ENCODE peak calls at places on chromosomes 16 and 17, in ten cellular contexts. V, F, J, K, P, E, Q, T, I and Y are unnamed samples.

GRCh38 chr16:50282955-50283631 is 16.7 kb downstream of the ADCY7 start:
- DNase-seq in V (no peak), I (no peak), F (no peak), P (no peak), Q (no peak), E (no peak), T (no peak), K (no peak), J (no peak), Y (no peak)

GRCh38 chr16:12059216-12059769 is 82.8 kb downstream of the SNX29 start:
- DNase-seq in I (no peak), T (peak), K (no peak), Q (no peak), E (no peak), P (no peak), J (no peak), F (no peak), V (no peak), Y (no peak)

GRCh38 chr17:57531078-57531477 is 214.0 kb downstream of the CCDC182 start:
- DNase-seq in K (no peak), J (no peak), Q (no peak), P (no peak), I (no peak), T (no peak), E (no peak), F (no peak), V (no peak), Y (no peak)

GRCh38 chr16:25157476-25157875 is 45.9 kb downstream of the LCMT1 start:
- DNase-seq in E (no peak), F (no peak), T (no peak), J (no peak), K (no peak), V (no peak), P (no peak), Q (no peak), I (no peak), Y (no peak)

GRCh38 chr16:68995011-68995504 is 110.4 kb upstream of the HAS3 start:
- DNase-seq in I (no peak), K (no peak), P (peak), E (no peak), J (peak), T (no peak), V (no peak), F (peak), Q (no peak), Y (no peak)

GRCh38 chr16:89031715-89032659 is 55.0 kb upstream of the CBFA2T3 start:
- DNase-seq in V (no peak), Q (peak), T (peak), J (no peak), K (peak), E (peak), I (no peak), P (no peak), F (no peak), Y (no peak)

GRCh38 chr17:46013502-46014165 is 14.6 kb downstream of the STH start:
- DNase-seq in V (no peak), Q (peak), P (no peak), J (no peak), K (no peak), I (no peak), T (no peak), F (no peak), E (no peak), Y (no peak)

GRCh38 chr16:70253291-70254094 is 1.8 kb upstream of the EXOSC6 start:
- DNase-seq in P (no peak), Q (no peak), E (no peak), V (no peak), F (peak), T (no peak), K (peak), J (no peak), I (no peak), Y (peak)

GRCh38 chr17:48490391-48491026 is 40.3 kb downstream of the HOXB1 start:
- DNase-seq in T (no peak), J (no peak), F (peak), Q (no peak), E (no peak), K (no peak), I (no peak), V (no peak), P (no peak), Y (no peak)

GRCh38 chr17:42283241-42284019 is 4.9 kb upstream of the STAT5A start:
- DNase-seq in P (peak), V (no peak), K (no peak), J (no peak), E (no peak), Q (no peak), F (no peak), T (no peak), I (peak), Y (no peak)

GRCh38 chr17:40542562-40543411 is 22.5 kb downstream of the CCR7 start:
- DNase-seq in K (peak), E (no peak), F (no peak), J (peak), Q (no peak), I (peak), T (no peak), P (peak), V (no peak), Y (no peak)

GRCh38 chr16:79589495-79590134 is 10.9 kb downstream of the MAF start:
- DNase-seq in I (peak), E (no peak), K (no peak), T (no peak), V (no peak), P (no peak), F (no peak), J (no peak), Q (no peak), Y (no peak)

GRCh38 chr16:17801024-17801423 is 330.3 kb upstream of the XYLT1 start:
- DNase-seq in E (no peak), K (no peak), Q (no peak), V (no peak), F (no peak), I (no peak), T (no peak), J (no peak), P (no peak), Y (no peak)

GRCh38 chr16:79756571-79756970 is 156.0 kb upstream of the MAF start:
- DNase-seq in E (no peak), K (no peak), F (no peak), I (no peak), V (no peak), P (no peak), Q (no peak), T (no peak), J (no peak), Y (no peak)

GRCh38 chr17:14448816-14449215 is 147.9 kb downstream of the HS3ST3B1 start:
- DNase-seq in F (no peak), T (no peak), E (no peak), Q (no peak), P (no peak), J (no peak), K (no peak), I (no peak), V (no peak), Y (no peak)

GRCh38 chr16:83338138-83338537 is 469.6 kb upstream of the HSBP1 start:
- DNase-seq in E (no peak), V (no peak), K (no peak), P (no peak), T (no peak), J (no peak), I (no peak), Q (no peak), F (no peak), Y (peak)

GRCh38 chr16:11133344-11133921 is 122.6 kb downstream of the SOCS1 start:
- DNase-seq in E (no peak), K (no peak), P (no peak), T (peak), F (peak), I (peak), J (peak), Q (peak), V (no peak), Y (no peak)

GRCh38 chr17:65523853-65524664 is 37.4 kb downstream of the AXIN2 start:
- DNase-seq in E (no peak), T (no peak), J (no peak), Q (no peak), F (no peak), K (no peak), P (no peak), I (no peak), V (no peak), Y (no peak)

GRCh38 chr17:43940630-43941029 is 1.6 kb downstream of the PPY start:
- DNase-seq in P (no peak), T (no peak), K (peak), E (no peak), F (peak), Q (no peak), I (no peak), V (peak), J (peak), Y (peak)

GRCh38 chr16:23276821-23277220 is 25.3 kb upstream of the SCNN1B start:
- DNase-seq in E (no peak), J (no peak), K (no peak), Q (no peak), T (no peak), V (no peak), P (no peak), F (no peak), I (no peak), Y (no peak)

GRCh38 chr16:15523092-15523541 is 88.7 kb downstream of the BMERB1 start:
- DNase-seq in F (no peak), P (no peak), V (no peak), J (no peak), K (no peak), E (no peak), I (no peak), T (peak), Q (peak), Y (peak)

GRCh38 chr17:44210342-44211192 is 8.9 kb downstream of the UBTF start:
- DNase-seq in J (peak), K (peak), T (peak), P (no peak), Q (peak), E (peak), F (peak), V (peak), I (peak), Y (peak)

GRCh38 chr16:5200123-5200522 is 102.5 kb upstream of the EEF2KMT start:
- DNase-seq in Q (no peak), E (no peak), T (no peak), F (no peak), P (no peak), I (no peak), K (no peak), V (no peak), J (no peak), Y (no peak)

GRCh38 chr17:29980261-29980660 is 38.8 kb downstream of the EFCAB5 start:
- DNase-seq in Q (no peak), T (no peak), F (no peak), E (no peak), K (no peak), V (no peak), I (no peak), J (no peak), P (no peak), Y (no peak)

GRCh38 chr17:75979705-75980187 is 706 bp downstream of the TEN1 start:
- DNase-seq in I (no peak), J (no peak), K (no peak), F (no peak), T (no peak), P (no peak), V (no peak), Q (no peak), E (no peak), Y (no peak)

GRCh38 chr17:57562231-57562630 is 182.9 kb downstream of the CCDC182 start:
- DNase-seq in F (no peak), E (no peak), P (no peak), T (peak), K (no peak), J (no peak), Q (no peak), I (no peak), V (no peak), Y (peak)

GRCh38 chr16:9275386-9275785 is 183.9 kb downstream of the HAPSTR1 start:
- DNase-seq in P (no peak), V (no peak), T (no peak), Q (no peak), I (no peak), E (no peak), K (no peak), F (no peak), J (no peak), Y (no peak)

GRCh38 chr17:1580979-1581676 is 18.5 kb upstream of the PITPNA start:
- DNase-seq in Q (no peak), F (no peak), J (no peak), K (no peak), I (no peak), P (no peak), T (no peak), V (no peak), E (no peak), Y (peak)

GRCh38 chr17:82388922-82389283 is 17.3 kb downstream of the UTS2R start:
- DNase-seq in J (no peak), F (no peak), K (no peak), T (no peak), I (no peak), Q (no peak), V (no peak), P (no peak), E (no peak), Y (no peak)

GRCh38 chr17:47950448-47950847 is 7.2 kb downstream of the PRR15L start:
- DNase-seq in T (no peak), V (no peak), J (no peak), I (no peak), E (no peak), F (no peak), K (no peak), Q (no peak), P (no peak), Y (no peak)

GRCh38 chr17:77382966-77383612 is 242.3 kb downstream of the SEC14L1 start:
- DNase-seq in Q (no peak), J (no peak), T (no peak), I (peak), F (no peak), P (no peak), V (no peak), E (no peak), K (no peak), Y (no peak)

GRCh38 chr16:69503244-69503643 is 62.5 kb upstream of the NFAT5 start:
- DNase-seq in V (no peak), Q (no peak), T (no peak), J (no peak), E (no peak), K (no peak), F (peak), P (no peak), I (no peak), Y (no peak)

GRCh38 chr17:43418441-43419374 is 19.9 kb downstream of the ARL4D start:
- DNase-seq in Q (no peak), J (peak), F (peak), P (no peak), I (peak), V (no peak), E (no peak), K (no peak), T (peak), Y (peak)

GRCh38 chr16:9791566-9791965 is 390.7 kb downstream of the GRIN2A start:
- DNase-seq in I (no peak), P (no peak), K (no peak), F (no peak), Q (no peak), J (no peak), T (peak), E (no peak), V (no peak), Y (peak)

GRCh38 chr17:56902350-56902749 is 11.5 kb downstream of the TRIM25 start:
- DNase-seq in V (no peak), P (no peak), K (no peak), I (no peak), E (no peak), T (no peak), Q (no peak), F (peak), J (peak), Y (no peak)

GRCh38 chr17:51857052-51857593 is 301.4 kb downstream of the CA10 start:
- DNase-seq in E (no peak), T (peak), F (no peak), Q (no peak), I (no peak), K (no peak), P (no peak), J (no peak), V (no peak), Y (peak)

GRCh38 chr17:32936157-32936893 is 8.4 kb downstream of the TMEM98 start:
- DNase-seq in K (no peak), J (no peak), F (no peak), Q (no peak), P (no peak), V (no peak), E (no peak), T (no peak), I (peak), Y (peak)

GRCh38 chr17:65359016-65359415 is 202.4 kb downstream of the AXIN2 start:
- DNase-seq in K (no peak), J (peak), E (no peak), V (no peak), F (peak), P (no peak), Q (no peak), I (no peak), T (no peak), Y (no peak)

GRCh38 chr16:63689068-63689467 is 1432.8 kb downstream of the CDH11 start:
- DNase-seq in F (no peak), K (no peak), P (no peak), Q (no peak), T (no peak), I (no peak), J (no peak), E (no peak), V (no peak), Y (no peak)